ENCODE peak calls at places on chromosomes 13 and 19, in nine cellular contexts. U is Peyer's patch; C is cardiac fibroblast; J is psoas muscle; V is heart right ventricle; I is AG10803; Q is tibial nerve; X is CD4-positive, alpha-beta T cell; P is fibroblast of lung. Z is an unnamed sample.

GRCh38 chr19:2575734-2576481 is 100.0 kb downstream of the GADD45B start:
- DNase-seq in U (peak), C (peak), J (peak), V (peak), I (peak), Q (peak), X (no peak), P (no peak), Z (peak)

GRCh38 chr19:56637976-56638555 is 4.9 kb upstream of the SMIM17 start:
- DNase-seq in U (no peak), C (peak), J (no peak), V (peak), I (peak), Q (no peak), X (no peak), P (peak), Z (peak)

GRCh38 chr13:73937420-73937819 is 196.8 kb downstream of the KLF12 start:
- DNase-seq in U (no peak), C (no peak), J (no peak), V (no peak), I (no peak), Q (no peak), X (no peak), P (peak), Z (no peak)

GRCh38 chr19:41795031-41795461 is 1.3 kb upstream of the CEACAM3 start:
- DNase-seq in U (no peak), C (peak), J (no peak), V (peak), I (peak), Q (no peak), X (peak), P (peak), Z (peak)

GRCh38 chr13:43432948-43433347 is 353.8 kb downstream of the ENOX1 start:
- DNase-seq in U (no peak), C (no peak), J (no peak), V (peak), I (peak), Q (no peak), X (no peak), P (no peak), Z (no peak)

GRCh38 chr13:99380921-99381645 is 73.9 kb upstream of the GPR183 start:
- DNase-seq in U (no peak), C (no peak), J (no peak), V (no peak), I (no peak), Q (no peak), X (no peak), P (peak), Z (no peak)

GRCh38 chr13:82654851-82655517 is 1227.3 kb downstream of the SLITRK1 start:
- DNase-seq in U (peak), C (peak), J (peak), V (peak), I (peak), Q (peak), X (no peak), P (peak), Z (no peak)

GRCh38 chr19:6718741-6719539 is 1.5 kb downstream of the C3 start:
- DNase-seq in U (no peak), C (peak), J (peak), V (no peak), I (peak), Q (no peak), X (no peak), P (no peak), Z (peak)

GRCh38 chr19:31340059-31341025 is 8.9 kb downstream of the TSHZ3 start:
- DNase-seq in U (no peak), C (no peak), J (no peak), V (no peak), I (peak), Q (no peak), X (no peak), P (peak), Z (no peak)

GRCh38 chr13:71866173-71867091 is 572 bp downstream of the DACH1 start:
- DNase-seq in U (peak), C (no peak), J (peak), V (peak), I (no peak), Q (no peak), X (no peak), P (peak), Z (peak)

GRCh38 chr13:99419591-99420243 is 81.6 kb upstream of the TM9SF2 start:
- DNase-seq in U (no peak), C (no peak), J (peak), V (no peak), I (no peak), Q (no peak), X (no peak), P (no peak), Z (no peak)

GRCh38 chr19:7851623-7852500 is 21.8 kb downstream of the EVI5L start:
- DNase-seq in U (peak), C (no peak), J (no peak), V (no peak), I (no peak), Q (no peak), X (no peak), P (no peak), Z (no peak)

GRCh38 chr13:111418101-111418500 is 97.7 kb downstream of the TEX29 start:
- DNase-seq in U (peak), C (no peak), J (no peak), V (no peak), I (no peak), Q (no peak), X (no peak), P (no peak), Z (no peak)

GRCh38 chr13:76980075-76980718 is 11.7 kb upstream of the CLN5 start:
- DNase-seq in U (peak), C (peak), J (peak), V (peak), I (peak), Q (peak), X (peak), P (peak), Z (peak)

GRCh38 chr13:35818577-35819165 is 312.5 kb downstream of the DCLK1 start:
- DNase-seq in U (no peak), C (peak), J (no peak), V (no peak), I (peak), Q (no peak), X (no peak), P (peak), Z (no peak)

GRCh38 chr13:101618440-101619187 is 166.1 kb downstream of the ITGBL1 start:
- DNase-seq in U (no peak), C (no peak), J (no peak), V (no peak), I (no peak), Q (no peak), X (no peak), P (no peak), Z (no peak)

GRCh38 chr19:34172661-34173144 is 399 bp downstream of the LSM14A start:
- DNase-seq in U (no peak), C (no peak), J (no peak), V (peak), I (no peak), Q (no peak), X (no peak), P (no peak), Z (peak)

GRCh38 chr13:90447034-90447734 is 900.3 kb upstream of the MIR17HG start:
- DNase-seq in U (no peak), C (no peak), J (no peak), V (no peak), I (no peak), Q (no peak), X (no peak), P (no peak), Z (no peak)

GRCh38 chr19:12757544-12758274 is 6.1 kb downstream of the BEST2 start:
- DNase-seq in U (peak), C (peak), J (peak), V (peak), I (peak), Q (no peak), X (peak), P (peak), Z (peak)

GRCh38 chr13:24777171-24777570 is 13.2 kb downstream of the RNF17 start:
- DNase-seq in U (no peak), C (no peak), J (no peak), V (no peak), I (no peak), Q (no peak), X (no peak), P (no peak), Z (no peak)

GRCh38 chr13:102260256-102260655 is 141.6 kb downstream of the FGF14 start:
- DNase-seq in U (no peak), C (no peak), J (no peak), V (no peak), I (no peak), Q (no peak), X (no peak), P (no peak), Z (no peak)

GRCh38 chr13:52067237-52067636 is 42.7 kb downstream of the UTP14C start:
- DNase-seq in U (no peak), C (peak), J (no peak), V (no peak), I (no peak), Q (no peak), X (no peak), P (no peak), Z (no peak)

GRCh38 chr19:50547385-50548190 is 20.6 kb downstream of the LRRC4B start:
- DNase-seq in U (no peak), C (no peak), J (no peak), V (no peak), I (no peak), Q (no peak), X (no peak), P (no peak), Z (no peak)

GRCh38 chr13:32178763-32179162 is 136.4 kb downstream of the ZAR1L start:
- DNase-seq in U (no peak), C (no peak), J (no peak), V (no peak), I (no peak), Q (no peak), X (no peak), P (no peak), Z (no peak)

GRCh38 chr19:56748443-56748842 is 76.9 kb upstream of the ZNF835 start:
- DNase-seq in U (no peak), C (peak), J (no peak), V (no peak), I (no peak), Q (no peak), X (no peak), P (no peak), Z (no peak)

GRCh38 chr19:4914736-4915501 is 5.6 kb downstream of the UHRF1 start:
- DNase-seq in U (peak), C (peak), J (no peak), V (no peak), I (peak), Q (no peak), X (peak), P (peak), Z (no peak)

GRCh38 chr19:31220540-31220939 is 128.7 kb downstream of the TSHZ3 start:
- DNase-seq in U (no peak), C (peak), J (no peak), V (no peak), I (no peak), Q (no peak), X (no peak), P (no peak), Z (no peak)

GRCh38 chr13:25732146-25732865 is 319.5 kb downstream of the SHISA2 start:
- DNase-seq in U (no peak), C (peak), J (no peak), V (no peak), I (peak), Q (no peak), X (no peak), P (peak), Z (no peak)

GRCh38 chr13:110559429-110559943 is 2.0 kb downstream of the RAB20 start:
- DNase-seq in U (peak), C (peak), J (no peak), V (peak), I (peak), Q (no peak), X (no peak), P (no peak), Z (no peak)

GRCh38 chr13:52399708-52400107 is 6.3 kb downstream of the THSD1 start:
- DNase-seq in U (no peak), C (peak), J (no peak), V (no peak), I (no peak), Q (no peak), X (no peak), P (no peak), Z (no peak)

GRCh38 chr19:29548483-29549085 is 22.8 kb downstream of the VSTM2B start:
- DNase-seq in U (peak), C (no peak), J (no peak), V (no peak), I (no peak), Q (no peak), X (no peak), P (no peak), Z (no peak)

GRCh38 chr19:51549533-51550324 is 18.3 kb upstream of the SIGLEC6 start:
- DNase-seq in U (peak), C (no peak), J (no peak), V (no peak), I (no peak), Q (no peak), X (no peak), P (no peak), Z (no peak)

GRCh38 chr13:66312312-66313087 is 917.6 kb downstream of the PCDH9 start:
- DNase-seq in U (no peak), C (peak), J (no peak), V (no peak), I (peak), Q (no peak), X (no peak), P (peak), Z (no peak)

GRCh38 chr19:7871530-7872305 is 2.5 kb downstream of the PRR36 start:
- DNase-seq in U (peak), C (peak), J (peak), V (peak), I (peak), Q (peak), X (peak), P (peak), Z (peak)

GRCh38 chr19:30968210-30968609 is 381.0 kb downstream of the TSHZ3 start:
- DNase-seq in U (no peak), C (peak), J (no peak), V (no peak), I (peak), Q (no peak), X (no peak), P (no peak), Z (no peak)

GRCh38 chr13:107625648-107626047 is 589.7 kb downstream of the LIG4 start:
- DNase-seq in U (no peak), C (no peak), J (no peak), V (no peak), I (no peak), Q (no peak), X (no peak), P (no peak), Z (no peak)

GRCh38 chr19:29410974-29411615 is 114.7 kb upstream of the VSTM2B start:
- DNase-seq in U (no peak), C (no peak), J (no peak), V (peak), I (no peak), Q (no peak), X (no peak), P (no peak), Z (no peak)

GRCh38 chr13:112580211-112580610 is 7.7 kb downstream of the TUBGCP3 start:
- DNase-seq in U (no peak), C (no peak), J (no peak), V (no peak), I (no peak), Q (no peak), X (no peak), P (no peak), Z (no peak)
- TF ChIP-seq CTCF in U (no peak), C (no peak), J (no peak), V (no peak), I (no peak), Q (no peak), X (no peak), P (no peak), Z (no peak)

DNA sequence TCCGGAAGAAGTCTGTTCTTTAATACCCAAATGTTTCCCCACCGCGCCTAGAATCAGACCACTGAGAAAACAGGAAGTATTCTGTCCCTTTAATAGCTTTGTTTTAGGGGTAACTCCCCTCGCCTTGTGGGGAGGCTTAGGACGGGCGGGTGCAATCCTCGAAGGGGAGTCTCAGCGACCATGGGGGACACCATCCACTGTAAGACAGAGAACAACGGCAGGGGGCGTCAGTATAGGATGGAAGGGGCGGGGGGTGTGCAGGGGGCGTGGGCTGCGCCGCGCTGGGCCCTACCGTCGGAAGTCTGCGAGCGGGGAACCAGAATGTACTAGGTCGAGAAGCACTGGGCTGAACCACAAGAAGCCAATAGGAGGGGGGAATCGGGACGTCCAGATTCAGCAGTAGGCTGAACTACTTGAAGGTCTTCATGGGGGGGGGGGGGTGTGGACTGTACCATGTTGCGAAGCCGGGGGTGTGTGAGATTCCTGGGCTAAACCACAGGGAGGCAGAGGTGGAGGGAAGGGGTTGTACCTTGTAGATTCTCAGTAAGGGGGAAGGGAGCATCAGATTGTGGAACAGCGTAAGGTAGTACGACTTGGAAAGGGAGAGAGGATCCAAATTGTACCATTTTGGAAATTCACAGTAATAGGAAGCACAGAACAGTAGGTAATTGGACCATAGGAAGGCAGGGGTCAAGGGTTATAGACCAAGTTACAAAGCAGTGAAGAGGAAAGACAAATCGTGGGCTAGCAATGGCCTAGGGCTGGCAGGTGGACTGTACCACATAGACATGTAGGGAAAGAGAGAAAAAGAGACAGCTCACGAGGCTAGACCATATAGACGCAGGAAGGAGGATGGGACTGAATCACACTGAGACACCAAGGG is 1.0 kb upstream of the DBP start:
- DNase-seq in U (peak), C (peak), J (peak), V (peak), I (peak), Q (no peak), X (peak), P (peak), Z (peak)
- TF ChIP-seq CTCF in U (no peak), C (no peak), J (no peak), V (peak), I (peak), Q (peak), X (peak), P (no peak), Z (no peak)

GRCh38 chr13:40340368-40341085 is 325.9 kb downstream of the FOXO1 start:
- DNase-seq in U (no peak), C (no peak), J (no peak), V (no peak), I (peak), Q (no peak), X (no peak), P (peak), Z (no peak)
- TF ChIP-seq CTCF in U (no peak), C (peak), J (no peak), V (no peak), I (peak), Q (no peak), X (no peak), P (no peak), Z (no peak)

GRCh38 chr13:40668335-40668734 is 1.9 kb upstream of the FOXO1 start:
- DNase-seq in U (peak), C (peak), J (peak), V (peak), I (no peak), Q (peak), X (no peak), P (no peak), Z (peak)
- TF ChIP-seq CTCF in U (peak), C (peak), J (peak), V (peak), I (peak), Q (peak), X (peak), P (peak), Z (peak)

GRCh38 chr13:47455581-47455980 is 545.5 kb downstream of the SUCLA2 start:
- DNase-seq in U (no peak), C (peak), J (no peak), V (no peak), I (peak), Q (no peak), X (no peak), P (no peak), Z (no peak)
- TF ChIP-seq CTCF in U (no peak), C (peak), J (no peak), V (no peak), I (peak), Q (no peak), X (no peak), P (peak), Z (no peak)

DNA sequence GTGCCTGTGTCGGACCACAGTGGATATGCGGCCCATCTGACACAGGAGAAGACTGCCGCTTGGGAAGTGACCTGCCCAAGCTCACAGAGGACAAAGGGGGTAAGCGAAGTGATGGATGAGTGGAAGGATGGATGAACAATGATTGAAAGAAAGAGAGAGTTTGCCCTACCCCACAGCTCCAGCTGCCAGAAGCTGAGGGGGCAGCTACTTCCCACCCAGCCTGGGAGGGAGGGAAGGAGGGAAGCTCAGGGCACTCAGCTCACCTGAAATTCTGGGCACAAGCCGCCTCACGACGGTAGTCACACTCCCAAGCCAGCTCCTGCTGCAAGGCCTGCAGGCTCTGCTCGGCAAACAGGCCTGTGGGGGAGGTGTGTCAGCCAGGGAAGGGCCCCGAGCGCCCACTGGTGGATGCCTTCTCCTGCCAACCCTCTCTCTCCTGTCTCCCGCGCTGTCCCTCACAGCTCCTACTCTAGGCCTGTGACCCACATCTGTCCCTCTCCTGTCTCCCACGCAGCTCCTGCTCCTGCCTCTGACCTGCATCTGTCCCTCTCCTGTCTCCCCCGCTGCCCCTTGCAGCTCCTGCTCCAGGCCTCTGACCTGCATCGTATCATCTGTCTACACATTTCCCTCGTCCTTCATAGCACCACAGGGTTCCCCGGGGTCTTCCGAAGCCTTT is 12.0 kb upstream of the NUMBL start:
- DNase-seq in U (no peak), C (no peak), J (no peak), V (peak), I (peak), Q (no peak), X (no peak), P (peak), Z (peak)
- TF ChIP-seq CTCF in U (no peak), C (peak), J (no peak), V (peak), I (peak), Q (peak), X (no peak), P (peak), Z (peak)

GRCh38 chr19:15866646-15867045 is 31.2 kb downstream of the CYP4F2 start:
- DNase-seq in U (no peak), C (no peak), J (no peak), V (no peak), I (no peak), Q (no peak), X (no peak), P (no peak), Z (no peak)

GRCh38 chr19:15871570-15871969 is 26.3 kb downstream of the CYP4F2 start:
- DNase-seq in U (no peak), C (no peak), J (no peak), V (no peak), I (no peak), Q (no peak), X (no peak), P (no peak), Z (no peak)

GRCh38 chr19:15869873-15870272 is 28.0 kb downstream of the CYP4F2 start:
- DNase-seq in U (no peak), C (no peak), J (no peak), V (no peak), I (no peak), Q (no peak), X (no peak), P (no peak), Z (no peak)

GRCh38 chr19:15864824-15865223 is 33.0 kb downstream of the CYP4F2 start:
- DNase-seq in U (no peak), C (no peak), J (no peak), V (no peak), I (no peak), Q (no peak), X (no peak), P (no peak), Z (no peak)

GRCh38 chr19:15869109-15869555 is 28.7 kb downstream of the CYP4F2 start:
- DNase-seq in U (no peak), C (peak), J (no peak), V (peak), I (peak), Q (no peak), X (peak), P (peak), Z (no peak)
- TF ChIP-seq CTCF in U (peak), C (peak), J (peak), V (peak), I (peak), Q (peak), X (peak), P (peak), Z (no peak)